ENCODE peak calls at places on chromosome 4, in six cellular contexts. R is germinal center, F is HEK293T, L is keratinocyte, Y is NCI-H2171 treated with DMSO at 0.1 percent for 48 hours, M is fibroblast of lung. I is an unnamed sample.

GRCh38 chr4:187204389-187204920 is 480.8 kb upstream of the FAT1 start:
- DNase-seq in R (no peak), F (no peak), L (no peak), Y (no peak), M (peak), I (no peak)

GRCh38 chr4:42995343-42995944 is 102.9 kb downstream of the GRXCR1 start:
- DNase-seq in R (peak), F (peak), L (no peak), Y (peak), M (peak), I (no peak)

GRCh38 chr4:164204434-164204833 is 549.5 kb upstream of the SMIM31 start:
- DNase-seq in R (no peak), F (no peak), L (peak), Y (no peak), M (peak), I (no peak)

GRCh38 chr4:57075353-57075752 is 34.8 kb downstream of the IGFBP7 start:
- DNase-seq in R (no peak), F (no peak), L (no peak), Y (no peak), M (no peak), I (no peak)

GRCh38 chr4:6876440-6876839 is 33.2 kb upstream of the TBC1D14 start:
- DNase-seq in R (no peak), F (no peak), L (no peak), Y (no peak), M (peak), I (no peak)

GRCh38 chr4:25767877-25768475 is 94.8 kb downstream of the SEL1L3 start:
- DNase-seq in R (no peak), F (peak), L (peak), Y (peak), M (peak), I (no peak)

GRCh38 chr4:84631573-84631972 is 48.6 kb downstream of the CDS1 start:
- DNase-seq in R (no peak), F (no peak), L (no peak), Y (no peak), M (peak), I (no peak)

GRCh38 chr4:3514806-3515421 is 17.3 kb downstream of the LRPAP1 start:
- DNase-seq in R (no peak), F (no peak), L (no peak), Y (no peak), M (no peak), I (no peak)

GRCh38 chr4:100240008-100240407 is 49.7 kb upstream of the DDIT4L start:
- DNase-seq in R (no peak), F (no peak), L (no peak), Y (no peak), M (no peak), I (no peak)

GRCh38 chr4:72312032-72312650 is 256.9 kb downstream of the ADAMTS3 start:
- DNase-seq in R (no peak), F (no peak), L (no peak), Y (no peak), M (peak), I (no peak)

GRCh38 chr4:124722069-124722468 is 9.5 kb upstream of the ANKRD50 start:
- DNase-seq in R (no peak), F (no peak), L (no peak), Y (no peak), M (no peak), I (no peak)

GRCh38 chr4:7960790-7961655 is 21.4 kb upstream of the AFAP1 start:
- DNase-seq in R (no peak), F (no peak), L (no peak), Y (no peak), M (peak), I (peak)

GRCh38 chr4:83248486-83248885 is 36.1 kb downstream of the COQ2 start:
- DNase-seq in R (no peak), F (no peak), L (no peak), Y (no peak), M (no peak), I (no peak)

GRCh38 chr4:145839151-145839550 is 99.5 kb downstream of the ZNF827 start:
- DNase-seq in R (no peak), F (no peak), L (no peak), Y (no peak), M (peak), I (no peak)

GRCh38 chr4:129358571-129358970 is 262.6 kb downstream of the C4orf33 start:
- DNase-seq in R (no peak), F (no peak), L (no peak), Y (no peak), M (peak), I (no peak)

GRCh38 chr4:55866973-55867574 is 13.6 kb downstream of the EXOC1 start:
- DNase-seq in R (peak), F (peak), L (peak), Y (peak), M (peak), I (peak)

GRCh38 chr4:74855879-74856278 is 61.6 kb upstream of the BTC start:
- DNase-seq in R (no peak), F (no peak), L (no peak), Y (no peak), M (peak), I (no peak)

GRCh38 chr4:107951551-107951950 is 20.2 kb downstream of the CYP2U1 start:
- DNase-seq in R (no peak), F (no peak), L (no peak), Y (no peak), M (peak), I (no peak)

GRCh38 chr4:108359936-108360681 is 191.4 kb upstream of the LEF1 start:
- DNase-seq in R (no peak), F (no peak), L (no peak), Y (no peak), M (no peak), I (no peak)

GRCh38 chr4:22842360-22842759 is 149.6 kb downstream of the GBA3 start:
- DNase-seq in R (no peak), F (no peak), L (no peak), Y (no peak), M (no peak), I (no peak)

GRCh38 chr4:113961322-113961698 is 18.1 kb downstream of the ARSJ start:
- DNase-seq in R (no peak), F (no peak), L (no peak), Y (no peak), M (peak), I (no peak)

I was measured in DMS 273 treated with DMSO at 0.1 percent for 48 hours.